ENCODE peak calls at places on chromosome 9, in ten cellular contexts. E, L, H, M, P, Y, C, V, F and A are unnamed samples.

GRCh38 chr9:7154650-7155049 is 396.9 kb downstream of the KDM4C start:
- DNase-seq in E (no peak), L (no peak), H (no peak), M (no peak), P (no peak), Y (no peak), C (no peak), V (no peak), F (no peak), A (no peak)

GRCh38 chr9:123448247-123448646 is 92.2 kb downstream of the CRB2 start:
- DNase-seq in E (no peak), L (no peak), H (no peak), M (no peak), P (no peak), Y (peak), C (no peak), V (no peak), F (no peak), A (no peak)

GRCh38 chr9:114525505-114525904 is 20.2 kb upstream of the WHRN start:
- DNase-seq in E (no peak), L (peak), H (no peak), M (no peak), P (no peak), Y (no peak), C (no peak), V (no peak), F (peak), A (no peak)

GRCh38 chr9:126117631-126118030 is 209.0 kb upstream of the MVB12B start:
- DNase-seq in E (no peak), L (no peak), H (no peak), M (peak), P (no peak), Y (no peak), C (no peak), V (no peak), F (no peak), A (no peak)

GRCh38 chr9:134677743-134678142 is 36.1 kb downstream of the COL5A1 start:
- DNase-seq in E (no peak), L (no peak), H (no peak), M (no peak), P (no peak), Y (no peak), C (no peak), V (no peak), F (no peak), A (no peak)

GRCh38 chr9:121297414-121297813 is 29.5 kb downstream of the GSN start:
- DNase-seq in E (no peak), L (no peak), H (no peak), M (no peak), P (no peak), Y (no peak), C (no peak), V (no peak), F (no peak), A (no peak)

GRCh38 chr9:133845659-133845947 is 107.5 kb upstream of the SARDH start:
- DNase-seq in E (no peak), L (no peak), H (no peak), M (no peak), P (no peak), Y (no peak), C (no peak), V (no peak), F (no peak), A (no peak)

GRCh38 chr9:35072461-35073275 is at the start of gene VCP:
- DNase-seq in E (peak), L (peak), H (peak), M (peak), P (peak), Y (peak), C (peak), V (peak), F (peak), A (peak)

GRCh38 chr9:20240498-20240897 is 381.8 kb downstream of the MLLT3 start:
- DNase-seq in E (no peak), L (no peak), H (no peak), M (no peak), P (no peak), Y (no peak), C (no peak), V (no peak), F (no peak), A (no peak)

GRCh38 chr9:129383005-129383414 is 204.9 kb upstream of the IER5L start:
- DNase-seq in E (peak), L (peak), H (no peak), M (no peak), P (no peak), Y (peak), C (peak), V (peak), F (no peak), A (no peak)

GRCh38 chr9:83015897-83016296 is 47.0 kb downstream of the RASEF start:
- DNase-seq in E (no peak), L (no peak), H (no peak), M (no peak), P (no peak), Y (no peak), C (no peak), V (no peak), F (no peak), A (no peak)

GRCh38 chr9:91191443-91192378 is 170.0 kb downstream of the AUH start:
- DNase-seq in E (no peak), L (no peak), H (no peak), M (peak), P (no peak), Y (no peak), C (no peak), V (no peak), F (no peak), A (no peak)

GRCh38 chr9:70934642-70935041 is 186.8 kb downstream of the TRPM3 start:
- DNase-seq in E (no peak), L (no peak), H (no peak), M (no peak), P (no peak), Y (no peak), C (no peak), V (no peak), F (no peak), A (no peak)

GRCh38 chr9:114898741-114899140 is 31.6 kb downstream of the TNFSF8 start:
- DNase-seq in E (peak), L (no peak), H (peak), M (no peak), P (peak), Y (no peak), C (peak), V (peak), F (no peak), A (no peak)

GRCh38 chr9:129491486-129491855 is 129.4 kb downstream of the C9orf50 start:
- DNase-seq in E (peak), L (no peak), H (no peak), M (no peak), P (no peak), Y (no peak), C (peak), V (peak), F (no peak), A (no peak)

GRCh38 chr9:17462869-17463464 is 115.9 kb upstream of the SH3GL2 start:
- DNase-seq in E (no peak), L (no peak), H (no peak), M (no peak), P (peak), Y (peak), C (no peak), V (no peak), F (peak), A (peak)

GRCh38 chr9:125579030-125579932 is 127.7 kb downstream of the MAPKAP1 start:
- DNase-seq in E (no peak), L (no peak), H (no peak), M (no peak), P (no peak), Y (no peak), C (no peak), V (no peak), F (no peak), A (no peak)

GRCh38 chr9:132141948-132142594 is 19.8 kb upstream of the NTNG2 start:
- DNase-seq in E (no peak), L (no peak), H (no peak), M (no peak), P (no peak), Y (peak), C (no peak), V (no peak), F (no peak), A (no peak)

GRCh38 chr9:14031761-14032279 is 282.1 kb downstream of the NFIB start:
- DNase-seq in E (no peak), L (no peak), H (no peak), M (no peak), P (no peak), Y (no peak), C (no peak), V (no peak), F (no peak), A (no peak)

GRCh38 chr9:97696025-97696822 is 916 bp downstream of the XPA start:
- DNase-seq in E (no peak), L (no peak), H (no peak), M (no peak), P (no peak), Y (no peak), C (no peak), V (no peak), F (peak), A (no peak)

GRCh38 chr9:20559236-20559896 is 62.9 kb downstream of the MLLT3 start:
- DNase-seq in E (no peak), L (no peak), H (no peak), M (no peak), P (no peak), Y (no peak), C (no peak), V (no peak), F (no peak), A (no peak)

GRCh38 chr9:108002296-108003056 is 512.9 kb upstream of the KLF4 start:
- DNase-seq in E (no peak), L (peak), H (no peak), M (no peak), P (no peak), Y (no peak), C (peak), V (no peak), F (peak), A (peak)

GRCh38 chr9:82488702-82489578 is 500.4 kb downstream of the SPATA31D1 start:
- DNase-seq in E (no peak), L (no peak), H (no peak), M (no peak), P (no peak), Y (no peak), C (no peak), V (peak), F (peak), A (peak)

GRCh38 chr9:129095170-129095667 is 14.3 kb downstream of the DOLPP1 start:
- DNase-seq in E (no peak), L (no peak), H (no peak), M (no peak), P (no peak), Y (no peak), C (no peak), V (no peak), F (no peak), A (no peak)

GRCh38 chr9:80410106-80410505 is 838.3 kb downstream of the TLE4 start:
- DNase-seq in E (no peak), L (no peak), H (no peak), M (peak), P (no peak), Y (peak), C (no peak), V (peak), F (no peak), A (peak)

GRCh38 chr9:89928521-89929275 is 323.9 kb downstream of the GADD45G start:
- DNase-seq in E (no peak), L (no peak), H (no peak), M (no peak), P (no peak), Y (no peak), C (no peak), V (no peak), F (no peak), A (no peak)

GRCh38 chr9:129208191-129209091 is 30.4 kb upstream of the IER5L start:
- DNase-seq in E (no peak), L (no peak), H (no peak), M (peak), P (peak), Y (peak), C (no peak), V (no peak), F (no peak), A (no peak)

GRCh38 chr9:84228130-84228735 is 112.3 kb downstream of the SLC28A3 start:
- DNase-seq in E (no peak), L (no peak), H (no peak), M (no peak), P (no peak), Y (peak), C (no peak), V (no peak), F (no peak), A (no peak)

GRCh38 chr9:120378680-120379079 is 201.3 kb downstream of the CDK5RAP2 start:
- DNase-seq in E (no peak), L (no peak), H (no peak), M (no peak), P (no peak), Y (no peak), C (no peak), V (no peak), F (no peak), A (no peak)

DNA sequence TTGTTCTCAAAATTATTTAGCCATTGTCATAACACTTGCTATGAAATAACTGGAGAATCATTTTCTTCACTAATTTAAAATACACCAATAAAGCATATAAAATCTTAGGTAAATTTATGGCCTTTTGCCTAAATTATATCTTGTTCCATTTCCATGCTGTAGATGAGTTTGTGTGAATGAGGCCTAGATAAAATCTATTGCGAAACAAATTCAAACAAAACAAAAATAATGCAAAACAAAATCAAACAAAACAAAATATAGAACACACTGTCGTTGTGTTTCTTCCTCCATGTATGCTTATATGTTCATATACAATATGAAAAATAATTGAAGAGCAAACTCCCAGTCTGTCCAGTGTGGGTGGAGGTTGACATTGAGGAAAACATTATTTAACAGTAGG is 1020.7 kb downstream of the PTPRD start:
- DNase-seq in E (no peak), L (no peak), H (no peak), M (no peak), P (no peak), Y (no peak), C (no peak), V (no peak), F (no peak), A (no peak)
- H3K4me3 ChIP-seq in E (no peak), L (no peak), H (no peak), M (no peak), P (no peak), Y (no peak), C (no peak), V (no peak), F (no peak), A (no peak)

GRCh38 chr9:116298992-116299391 is 145.4 kb downstream of the PAPPA start:
- DNase-seq in E (no peak), L (no peak), H (no peak), M (no peak), P (no peak), Y (no peak), C (no peak), V (no peak), F (no peak), A (no peak)
- H3K4me3 ChIP-seq in E (no peak), L (no peak), H (no peak), M (no peak), P (no peak), Y (no peak), C (no peak), V (no peak), F (no peak), A (no peak)

GRCh38 chr9:36138901-36139300 is 2.4 kb downstream of the GLIPR2 start:
- DNase-seq in E (no peak), L (no peak), H (no peak), M (no peak), P (no peak), Y (no peak), C (no peak), V (no peak), F (no peak), A (no peak)

GRCh38 chr9:36136277-36136893 is at the start of gene GLIPR2:
- DNase-seq in E (peak), L (peak), H (peak), M (no peak), P (peak), Y (peak), C (peak), V (peak), F (peak), A (no peak)

GRCh38 chr9:36138496-36138895 is 2.0 kb downstream of the GLIPR2 start:
- DNase-seq in E (no peak), L (no peak), H (no peak), M (no peak), P (no peak), Y (no peak), C (peak), V (no peak), F (no peak), A (no peak)

GRCh38 chr9:36136894-36137391 is 410 bp downstream of the GLIPR2 start:
- DNase-seq in E (peak), L (no peak), H (no peak), M (peak), P (no peak), Y (no peak), C (peak), V (no peak), F (no peak), A (no peak)

GRCh38 chr9:36137392-36138004 is 965 bp downstream of the GLIPR2 start:
- DNase-seq in E (no peak), L (no peak), H (no peak), M (no peak), P (no peak), Y (peak), C (peak), V (no peak), F (peak), A (no peak)
- H3K4me3 ChIP-seq in E (peak), L (peak), H (peak), M (peak), P (peak), Y (peak), C (peak), V (peak), F (peak), A (peak)

GRCh38 chr9:763692-764091 is 77.8 kb upstream of the DMRT1 start:
- DNase-seq in E (no peak), L (no peak), H (no peak), M (no peak), P (no peak), Y (no peak), C (no peak), V (no peak), F (no peak), A (no peak)
- H3K4me3 ChIP-seq in E (no peak), L (no peak), H (peak), M (no peak), P (no peak), Y (no peak), C (no peak), V (peak), F (peak), A (no peak)

GRCh38 chr9:105243935-105244273 is 547 bp upstream of the SLC44A1 start:
- DNase-seq in E (no peak), L (no peak), H (no peak), M (no peak), P (no peak), Y (no peak), C (no peak), V (no peak), F (no peak), A (no peak)

GRCh38 chr9:105242062-105242461 is 2.4 kb upstream of the SLC44A1 start:
- DNase-seq in E (no peak), L (no peak), H (no peak), M (no peak), P (no peak), Y (no peak), C (no peak), V (no peak), F (no peak), A (no peak)

GRCh38 chr9:105244274-105244995 is at the start of gene SLC44A1:
- DNase-seq in E (peak), L (peak), H (peak), M (peak), P (peak), Y (peak), C (peak), V (peak), F (peak), A (peak)

GRCh38 chr9:105242557-105242956 is 1.9 kb upstream of the SLC44A1 start:
- DNase-seq in E (no peak), L (no peak), H (no peak), M (no peak), P (no peak), Y (no peak), C (no peak), V (no peak), F (no peak), A (peak)

DNA sequence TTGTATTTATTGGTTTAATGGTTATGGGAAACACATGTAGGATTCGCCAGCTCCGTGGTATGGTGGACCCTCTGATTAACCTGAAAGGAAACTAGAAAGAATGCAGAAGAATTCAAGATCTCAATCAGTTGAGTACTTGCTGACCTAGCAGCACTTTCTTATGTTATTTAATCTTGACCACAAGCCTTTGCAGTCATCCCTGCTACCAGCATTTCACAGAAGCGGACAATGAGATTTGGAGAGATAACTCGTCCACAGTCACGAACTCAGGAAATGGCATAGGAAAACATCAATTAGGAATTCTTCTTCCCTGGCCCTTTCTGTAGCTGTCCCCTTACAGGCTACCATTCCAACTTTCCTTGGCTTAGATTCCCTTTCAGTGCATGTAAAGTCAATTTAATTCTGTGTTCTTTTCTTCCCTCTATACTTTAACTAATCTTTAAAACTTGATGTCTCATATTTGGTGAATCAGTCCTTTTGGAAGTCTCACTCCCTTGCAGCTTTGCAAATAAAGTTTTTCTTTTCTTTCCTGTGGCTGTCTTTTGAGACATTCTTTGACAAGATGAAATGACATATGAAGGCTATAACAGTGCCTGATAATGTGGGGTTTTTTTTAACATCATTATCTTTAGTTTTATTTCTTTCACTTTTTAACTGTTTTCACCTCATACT is 1.3 kb upstream of the SLC44A1 start:
- DNase-seq in E (no peak), L (no peak), H (no peak), M (no peak), P (no peak), Y (no peak), C (no peak), V (no peak), F (peak), A (no peak)
- H3K4me3 ChIP-seq in E (no peak), L (no peak), H (no peak), M (no peak), P (no peak), Y (no peak), C (peak), V (no peak), F (peak), A (no peak)

DNA sequence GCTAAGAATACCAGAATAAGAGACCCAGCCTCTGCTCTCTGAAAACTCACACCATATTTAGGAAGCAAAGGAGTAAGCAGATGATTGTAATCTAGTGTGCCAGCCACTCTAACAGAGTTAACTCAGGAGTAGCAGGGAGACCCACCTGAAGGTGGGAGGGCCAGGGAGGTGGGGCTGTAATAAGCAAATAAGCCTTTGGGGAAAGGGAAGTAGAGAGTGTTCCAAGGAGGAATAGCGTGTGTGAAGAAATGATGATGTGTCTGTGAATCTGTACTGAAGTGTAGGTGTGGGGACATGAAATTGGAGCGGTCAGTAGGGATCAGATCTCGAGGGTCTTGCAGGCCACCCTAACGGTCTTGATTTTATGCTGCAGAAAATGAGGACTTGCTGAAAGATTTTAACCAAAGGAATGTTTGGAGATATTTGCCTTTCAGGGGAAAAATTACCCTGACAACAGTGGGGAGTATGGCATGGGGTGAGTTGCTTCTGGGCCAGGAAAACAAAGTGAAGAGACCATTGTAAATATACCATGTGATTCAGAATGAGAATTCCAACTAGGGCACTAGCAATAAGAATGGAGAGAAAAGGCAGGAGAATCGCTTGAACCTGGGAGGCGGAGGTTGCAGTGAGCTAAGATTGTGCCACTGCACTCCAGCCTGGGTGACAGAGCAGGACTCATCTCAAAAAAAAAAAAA is 44.1 kb upstream of the FSD1L start:
- DNase-seq in E (no peak), L (no peak), H (no peak), M (no peak), P (no peak), Y (peak), C (no peak), V (no peak), F (no peak), A (no peak)
- H3K4me3 ChIP-seq in E (no peak), L (no peak), H (no peak), M (no peak), P (no peak), Y (no peak), C (no peak), V (no peak), F (no peak), A (no peak)